ENCODE peak calls at places on chromosomes 5 and 9, in nine cellular contexts. F is PC-3, M is HCT116, O is neural progenitor cell, R is GM23248, Q is endothelial cell of umbilical vein, T is astrocyte, L is K562, H is hepatocyte. K is an unnamed sample.

GRCh38 chr9:79655571-79655970 is 83.8 kb downstream of the TLE4 start:
- DNase-seq in F (no peak), M (no peak), O (no peak), R (no peak), Q (no peak), T (no peak), L (no peak), H (no peak), K (no peak)

GRCh38 chr9:114227288-114228033 is 72.1 kb downstream of the COL27A1 start:
- DNase-seq in F (no peak), M (no peak), O (no peak), R (no peak), Q (no peak), T (no peak), L (no peak), H (no peak), K (no peak)

GRCh38 chr5:101937041-101937440 is 359.0 kb downstream of the SLCO4C1 start:
- DNase-seq in F (no peak), M (no peak), O (no peak), R (no peak), Q (no peak), T (no peak), L (no peak), H (no peak), K (no peak)

GRCh38 chr9:11709567-11709966 is 983.6 kb upstream of the TYRP1 start:
- DNase-seq in F (no peak), M (no peak), O (no peak), R (no peak), Q (no peak), T (no peak), L (no peak), H (no peak), K (no peak)

GRCh38 chr5:173832386-173832785 is 55.8 kb upstream of the CPEB4 start:
- DNase-seq in F (no peak), M (no peak), O (no peak), R (no peak), Q (no peak), T (no peak), L (no peak), H (no peak), K (no peak)

GRCh38 chr9:136086951-136087740 is 7.9 kb downstream of the NACC2 start:
- DNase-seq in F (no peak), M (no peak), O (peak; percentile 5), R (no peak), Q (no peak), T (no peak), L (no peak), H (no peak), K (no peak)

GRCh38 chr5:17898766-17899165 is 264.5 kb downstream of the TAF11L14 start:
- DNase-seq in F (no peak), M (no peak), O (no peak), R (no peak), Q (no peak), T (no peak), L (no peak), H (no peak), K (no peak)

GRCh38 chr9:82797539-82797938 is 265.4 kb downstream of the RASEF start:
- DNase-seq in F (no peak), M (no peak), O (no peak), R (no peak), Q (no peak), T (no peak), L (peak; percentile 0), H (peak; percentile 14), K (no peak)

GRCh38 chr5:78972654-78973428 is 12.3 kb downstream of the ARSB start:
- DNase-seq in F (peak; percentile 7), M (no peak), O (no peak), R (peak; percentile 21), Q (peak; percentile 99), T (peak; percentile 63), L (no peak), H (peak; percentile 32), K (no peak)

GRCh38 chr5:1182633-1183423 is 18.6 kb upstream of the SLC6A19 start:
- DNase-seq in F (no peak), M (no peak), O (no peak), R (no peak), Q (no peak), T (no peak), L (peak; percentile 64), H (peak; percentile 83), K (no peak)

GRCh38 chr9:88733651-88734470 is 198.9 kb downstream of the NXNL2 start:
- DNase-seq in F (no peak), M (no peak), O (no peak), R (peak; percentile 82), Q (peak; percentile 57), T (peak; percentile 80), L (no peak), H (no peak), K (no peak)

GRCh38 chr9:23635276-23635675 is 190.8 kb downstream of the ELAVL2 start:
- DNase-seq in F (no peak), M (no peak), O (no peak), R (no peak), Q (no peak), T (peak; percentile 18), L (no peak), H (no peak), K (no peak)

GRCh38 chr9:23636199-23636598 is 189.8 kb downstream of the ELAVL2 start:
- DNase-seq in F (no peak), M (no peak), O (no peak), R (no peak), Q (no peak), T (no peak), L (no peak), H (no peak), K (no peak)

GRCh38 chr9:23630488-23630887 is 195.6 kb downstream of the ELAVL2 start:
- DNase-seq in F (peak; percentile 59), M (no peak), O (no peak), R (no peak), Q (no peak), T (no peak), L (no peak), H (no peak), K (no peak)
- H3K9me3 ChIP-seq in F (no peaks in the 10 kb centered on the region), M (peaks cover 21% of the 10 kb centered on the region), O (no peaks in the 10 kb centered on the region), R (no peaks in the 10 kb centered on the region), Q (no peaks in the 10 kb centered on the region), T (no peaks in the 10 kb centered on the region), L (no peaks in the 10 kb centered on the region), H (no peaks in the 10 kb centered on the region), K (no peaks in the 10 kb centered on the region)

GRCh38 chr5:74206571-74207550 is 433.7 kb downstream of the ENC1 start:
- DNase-seq in F (peak; percentile 26), M (no peak), O (peak; percentile 29), R (peak; percentile 92), Q (peak; percentile 85), T (peak; percentile 84), L (no peak), H (peak; percentile 39), K (no peak)
- TF ChIP-seq EZH2 in F (no peak), M (no peak), O (no peak), R (no peak), Q (no peak), T (no peak), L (no peak), H (no peak), K (no peak)

GRCh38 chr5:141208478-141208877 is at the start of gene PCDHB12:
- DNase-seq in F (peak; percentile 20), M (no peak), O (peak; percentile 22), R (peak; percentile 55), Q (peak; percentile 24), T (no peak), L (peak; percentile 8), H (no peak), K (no peak)
- H3K9me3 ChIP-seq in F (no peaks in the 10 kb centered on the region), M (no peaks in the 10 kb centered on the region), O (no peaks in the 10 kb centered on the region), R (no peaks in the 10 kb centered on the region), Q (no peaks in the 10 kb centered on the region), T (no peaks in the 10 kb centered on the region), L (no peaks in the 10 kb centered on the region), H (no peaks in the 10 kb centered on the region), K (no peaks in the 10 kb centered on the region)

DNA sequence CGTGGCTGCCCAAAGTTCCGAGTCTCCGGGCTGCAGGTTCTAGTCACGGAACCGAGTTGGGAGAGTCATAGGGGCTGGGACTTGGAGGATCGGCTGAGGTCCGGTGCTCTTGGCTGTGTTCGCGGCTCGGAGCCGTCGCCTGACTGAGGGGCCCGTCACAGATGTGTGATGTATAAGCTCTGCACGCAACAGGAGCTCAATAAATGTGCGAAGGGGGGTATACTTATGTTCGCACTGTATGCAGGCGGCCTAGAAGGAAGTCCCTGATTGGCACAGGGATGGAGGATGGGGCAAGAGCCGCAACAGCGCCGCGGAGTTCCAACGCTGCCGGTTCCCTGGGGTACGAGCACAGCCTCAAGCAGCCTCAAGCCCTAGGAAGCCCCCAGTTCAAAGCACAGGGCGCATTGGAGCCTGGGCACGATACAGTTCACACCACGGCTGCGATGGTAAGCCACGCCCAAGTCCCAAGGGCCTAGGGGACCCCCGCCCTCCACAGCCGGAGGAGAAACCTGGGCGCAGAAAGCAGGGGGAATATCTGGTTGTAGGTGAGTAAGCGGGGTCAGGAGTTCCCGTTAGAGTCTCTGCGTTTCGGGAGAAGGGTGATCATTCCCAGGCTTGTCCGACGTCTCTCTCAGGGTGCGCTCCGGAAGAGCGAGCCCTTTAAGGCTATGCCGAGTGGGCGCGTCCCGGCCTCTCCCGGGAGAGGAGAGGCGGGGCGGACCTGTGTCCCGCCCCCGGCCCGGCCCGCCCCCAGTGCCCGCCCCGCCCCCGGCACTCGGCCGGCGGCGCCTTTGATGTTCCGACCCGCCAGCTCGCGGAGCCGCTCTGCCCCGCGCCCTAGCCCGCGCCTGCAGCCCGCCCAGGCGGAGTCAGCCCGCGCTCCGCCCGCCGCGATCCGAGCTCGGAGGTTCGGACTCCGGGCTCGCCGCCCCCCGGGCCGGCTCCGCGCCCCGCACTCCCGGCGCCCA is at the start of gene TCF7:
- DNase-seq in F (peak; percentile 75), M (peak; percentile 50), O (peak; percentile 95), R (peak; percentile 96), Q (peak; percentile 59), T (peak; percentile 59), L (peak; percentile 83), H (peak; percentile 94), K (peak; percentile 8)
- TF ChIP-seq EZH2 in F (no peak), M (no peak), O (peak; percentile 62), R (no peak), Q (peak; percentile 75), T (no peak), L (no peak), H (no peak), K (no peak)

GRCh38 chr5:119694284-119694683 is 64.9 kb downstream of the FAM170A start:
- DNase-seq in F (no peak), M (no peak), O (no peak), R (no peak), Q (no peak), T (no peak), L (no peak), H (no peak), K (no peak)
- H3K9me3 ChIP-seq in F (no peaks in the 10 kb centered on the region), M (no peaks in the 10 kb centered on the region), O (no peaks in the 10 kb centered on the region), R (no peaks in the 10 kb centered on the region), Q (peaks cover 2% of the 10 kb centered on the region), T (peaks cover 3% of the 10 kb centered on the region), L (no peaks in the 10 kb centered on the region), H (no peaks in the 10 kb centered on the region), K (no peaks in the 10 kb centered on the region)

K was measured in SK-N-MC.